ENCODE peak calls at places on chromosomes 12 and 14, in six cellular contexts. E, U, A, G, K and Q are unnamed samples.

GRCh38 chr12:100942984-100943749 is 148.6 kb downstream of the ANO4 start:
- DNase-seq in E (no peak), U (no peak), A (no peak), G (no peak), K (no peak), Q (no peak)

GRCh38 chr12:116015525-116015924 is 262.0 kb downstream of the MED13L start:
- DNase-seq in E (peak; percentile 7), U (no peak), A (no peak), G (no peak), K (no peak), Q (no peak)

GRCh38 chr12:3456809-3457208 is 34.2 kb upstream of the PRMT8 start:
- DNase-seq in E (no peak), U (no peak), A (no peak), G (no peak), K (no peak), Q (no peak)

GRCh38 chr14:36057452-36058142 is 118.9 kb downstream of the PTCSC3 start:
- DNase-seq in E (no peak), U (no peak), A (no peak), G (no peak), K (no peak), Q (no peak)

GRCh38 chr14:54312166-54312801 is 84.5 kb upstream of the CDKN3 start:
- DNase-seq in E (no peak), U (peak; percentile 72), A (no peak), G (no peak), K (no peak), Q (no peak)

GRCh38 chr12:110590806-110591326 is 7.7 kb upstream of the PPTC7 start:
- DNase-seq in E (peak; percentile 86), U (peak; percentile 72), A (no peak), G (no peak), K (no peak), Q (peak; percentile 81)

GRCh38 chr12:19158909-19159308 is 29.4 kb downstream of the PLEKHA5 start:
- DNase-seq in E (no peak), U (peak; percentile 47), A (no peak), G (no peak), K (no peak), Q (no peak)

GRCh38 chr12:46153267-46153872 is 115.5 kb downstream of the SLC38A1 start:
- DNase-seq in E (peak; percentile 26), U (no peak), A (no peak), G (no peak), K (no peak), Q (peak; percentile 26)

GRCh38 chr12:70994217-70994788 is 73.8 kb upstream of the PTPRR start:
- DNase-seq in E (no peak), U (peak; percentile 94), A (no peak), G (no peak), K (no peak), Q (no peak)

GRCh38 chr12:106631150-106631549 is 48.3 kb downstream of the RFX4 start:
- DNase-seq in E (no peak), U (no peak), A (no peak), G (no peak), K (no peak), Q (no peak)

GRCh38 chr12:19855876-19856275 is 416.6 kb downstream of the AEBP2 start:
- DNase-seq in E (no peak), U (no peak), A (no peak), G (no peak), K (no peak), Q (no peak)

GRCh38 chr12:46187023-46187422 is 81.8 kb downstream of the SLC38A1 start:
- DNase-seq in E (no peak), U (peak; percentile 22), A (no peak), G (no peak), K (no peak), Q (no peak)

GRCh38 chr12:17680220-17680619 is 409.8 kb downstream of the RERGL start:
- DNase-seq in E (no peak), U (no peak), A (no peak), G (no peak), K (no peak), Q (no peak)